ENCODE peak calls at places on chromosomes 16 and 17, in four cellular contexts. W, E, T and X are unnamed samples.

GRCh38 chr17:37830151-37830993 is 85.5 kb upstream of the HNF1B start:
- DNase-seq in W (no peak), T (no peak), E (no peak), X (no peak)

GRCh38 chr16:15607700-15608396 is 35.1 kb downstream of the MARF1 start:
- DNase-seq in T (no peak), W (no peak), E (peak; percentile 78), X (no peak)

GRCh38 chr17:61744804-61745203 is 118.5 kb downstream of the BRIP1 start:
- DNase-seq in W (no peak), T (no peak), E (no peak), X (no peak)

GRCh38 chr16:87896924-87897562 is 27.7 kb upstream of the SLC7A5 start:
- DNase-seq in E (no peak), T (no peak), W (no peak), X (no peak)

GRCh38 chr16:29834079-29834478 is 13.8 kb downstream of the MVP start:
- DNase-seq in W (no peak), E (no peak), T (no peak), X (no peak)

GRCh38 chr17:28227278-28228108 is 91.5 kb upstream of the TMEM97 start:
- DNase-seq in T (no peak), E (no peak), W (peak; percentile 84), X (no peak)

GRCh38 chr17:43405861-43406260 is 7.1 kb downstream of the ARL4D start:
- DNase-seq in W (no peak), T (no peak), E (no peak), X (no peak)

GRCh38 chr17:77315551-77316190 is 174.9 kb downstream of the SEC14L1 start:
- DNase-seq in E (peak; percentile 70), W (no peak), T (no peak), X (no peak)

GRCh38 chr16:5649762-5650445 is 552.3 kb upstream of the EEF2KMT start:
- DNase-seq in T (no peak), W (no peak), E (no peak), X (no peak)

GRCh38 chr17:77836557-77837041 is 121.9 kb upstream of the TNRC6C start:
- DNase-seq in T (no peak), E (no peak), W (peak; percentile 19), X (peak; percentile 80)

GRCh38 chr16:58459344-58460218 is 40.4 kb upstream of the NDRG4 start:
- DNase-seq in E (no peak), T (no peak), W (no peak), X (peak; percentile 37)

GRCh38 chr17:42388381-42389134 is at the start of gene STAT3:
- DNase-seq in E (peak; percentile 100), W (peak; percentile 99), T (peak; percentile 100), X (peak; percentile 99)